ENCODE peak calls at places on chromosomes 13 and 19, in eight cellular contexts. One of them, this sample, is unnamed.

GRCh38 chr19:53908106-53908932 is 759 bp upstream of the CACNG7 start:
- DNase-seq in neural progenitor cell: peak
- DNase-seq in fibroblast of pulmonary artery: peak
- DNase-seq in tibial nerve: no peak
- DNase-seq in tibial artery: no peak
- DNase-seq in cardiac fibroblast: peak
- DNase-seq in PC-3: peak
- DNase-seq in AG04450: peak
- DNase-seq in this sample: peak

GRCh38 chr13:32846556-32846955 is 169.7 kb upstream of the KL start:
- DNase-seq in fibroblast of pulmonary artery: no peak
- DNase-seq in tibial artery: no peak
- DNase-seq in tibial nerve: no peak
- DNase-seq in cardiac fibroblast: no peak
- DNase-seq in AG04450: no peak
- DNase-seq in neural progenitor cell: no peak
- DNase-seq in PC-3: no peak
- DNase-seq in this sample: no peak

GRCh38 chr19:15595069-15595468 is 19.9 kb upstream of the CYP4F8 start:
- DNase-seq in AG04450: no peak
- DNase-seq in cardiac fibroblast: no peak
- DNase-seq in tibial artery: no peak
- DNase-seq in neural progenitor cell: no peak
- DNase-seq in PC-3: peak
- DNase-seq in fibroblast of pulmonary artery: no peak
- DNase-seq in tibial nerve: no peak
- DNase-seq in this sample: no peak

GRCh38 chr13:63209330-63210017 is 1793.8 kb upstream of the PCDH20 start:
- DNase-seq in tibial nerve: no peak
- DNase-seq in PC-3: no peak
- DNase-seq in tibial artery: no peak
- DNase-seq in fibroblast of pulmonary artery: peak
- DNase-seq in neural progenitor cell: no peak
- DNase-seq in AG04450: no peak
- DNase-seq in cardiac fibroblast: no peak
- DNase-seq in this sample: no peak

GRCh38 chr13:109273326-109273751 is 513.0 kb downstream of the IRS2 start:
- DNase-seq in PC-3: peak
- DNase-seq in neural progenitor cell: no peak
- DNase-seq in fibroblast of pulmonary artery: peak
- DNase-seq in tibial artery: no peak
- DNase-seq in AG04450: no peak
- DNase-seq in cardiac fibroblast: peak
- DNase-seq in tibial nerve: no peak
- DNase-seq in this sample: no peak

GRCh38 chr19:7372810-7373209 is 24.1 kb downstream of the ARHGEF18 start:
- DNase-seq in neural progenitor cell: no peak
- DNase-seq in tibial artery: no peak
- DNase-seq in PC-3: no peak
- DNase-seq in AG04450: no peak
- DNase-seq in cardiac fibroblast: no peak
- DNase-seq in tibial nerve: no peak
- DNase-seq in fibroblast of pulmonary artery: no peak
- DNase-seq in this sample: no peak

GRCh38 chr13:32989331-32989730 is 26.9 kb upstream of the KL start:
- DNase-seq in AG04450: no peak
- DNase-seq in neural progenitor cell: no peak
- DNase-seq in tibial artery: no peak
- DNase-seq in PC-3: no peak
- DNase-seq in fibroblast of pulmonary artery: no peak
- DNase-seq in tibial nerve: no peak
- DNase-seq in cardiac fibroblast: no peak
- DNase-seq in this sample: no peak

GRCh38 chr19:12093777-12094176 is 29.2 kb downstream of the ZNF844 start:
- DNase-seq in cardiac fibroblast: no peak
- DNase-seq in PC-3: no peak
- DNase-seq in AG04450: no peak
- DNase-seq in neural progenitor cell: no peak
- DNase-seq in fibroblast of pulmonary artery: no peak
- DNase-seq in tibial nerve: no peak
- DNase-seq in tibial artery: no peak
- DNase-seq in this sample: no peak

GRCh38 chr19:5677597-5677996 is 2.7 kb downstream of the MICOS13 start:
- DNase-seq in fibroblast of pulmonary artery: no peak
- DNase-seq in AG04450: no peak
- DNase-seq in PC-3: no peak
- DNase-seq in tibial artery: no peak
- DNase-seq in neural progenitor cell: no peak
- DNase-seq in cardiac fibroblast: no peak
- DNase-seq in tibial nerve: no peak
- DNase-seq in this sample: no peak

GRCh38 chr19:5677156-5677555 is 3.2 kb downstream of the MICOS13 start:
- DNase-seq in cardiac fibroblast: no peak
- DNase-seq in PC-3: no peak
- DNase-seq in tibial nerve: no peak
- DNase-seq in AG04450: no peak
- DNase-seq in neural progenitor cell: no peak
- DNase-seq in tibial artery: no peak
- DNase-seq in fibroblast of pulmonary artery: no peak
- DNase-seq in this sample: no peak

GRCh38 chr19:5676105-5676671 is 4.1 kb downstream of the MICOS13 start:
- DNase-seq in neural progenitor cell: no peak
- DNase-seq in tibial nerve: no peak
- DNase-seq in tibial artery: no peak
- DNase-seq in AG04450: no peak
- DNase-seq in PC-3: no peak
- DNase-seq in fibroblast of pulmonary artery: no peak
- DNase-seq in cardiac fibroblast: no peak
- DNase-seq in this sample: no peak

GRCh38 chr19:5678071-5678682 is 2.1 kb downstream of the MICOS13 start:
- DNase-seq in tibial nerve: no peak
- DNase-seq in fibroblast of pulmonary artery: no peak
- DNase-seq in neural progenitor cell: no peak
- DNase-seq in tibial artery: no peak
- DNase-seq in cardiac fibroblast: no peak
- DNase-seq in AG04450: no peak
- DNase-seq in PC-3: no peak
- DNase-seq in this sample: peak

DNA sequence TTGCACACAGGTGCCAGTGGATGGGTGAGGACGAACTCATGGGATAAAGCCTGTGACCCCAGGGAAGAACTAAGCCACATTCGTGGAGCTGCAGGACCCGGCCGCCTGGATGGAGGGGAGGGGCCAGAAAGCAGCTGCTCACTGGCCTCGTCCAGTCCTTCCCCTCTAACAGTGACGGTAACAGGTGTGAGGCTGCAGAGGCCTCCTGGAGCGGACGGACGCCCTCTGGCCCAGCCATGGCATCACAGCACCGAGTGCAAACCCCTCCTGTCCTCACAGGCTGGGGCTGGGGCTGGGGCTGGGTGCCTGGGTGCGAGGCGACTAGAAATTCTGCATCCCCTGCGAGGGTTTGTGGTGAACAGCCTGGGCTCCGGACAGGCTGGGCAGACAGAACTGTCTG is 3.6 kb downstream of the MICOS13 start:
- DNase-seq in tibial nerve: no peak
- DNase-seq in neural progenitor cell: no peak
- DNase-seq in tibial artery: no peak
- DNase-seq in fibroblast of pulmonary artery: no peak
- DNase-seq in cardiac fibroblast: no peak
- DNase-seq in AG04450: no peak
- DNase-seq in PC-3: no peak
- DNase-seq in this sample: no peak
- TF ChIP-seq CTCF in tibial nerve: no peak
- TF ChIP-seq CTCF in neural progenitor cell: no peak
- TF ChIP-seq CTCF in tibial artery: no peak
- TF ChIP-seq CTCF in fibroblast of pulmonary artery: no peak
- TF ChIP-seq CTCF in cardiac fibroblast: no peak
- TF ChIP-seq CTCF in AG04450: no peak
- TF ChIP-seq CTCF in PC-3: no peak
- TF ChIP-seq CTCF in this sample: no peak

DNA sequence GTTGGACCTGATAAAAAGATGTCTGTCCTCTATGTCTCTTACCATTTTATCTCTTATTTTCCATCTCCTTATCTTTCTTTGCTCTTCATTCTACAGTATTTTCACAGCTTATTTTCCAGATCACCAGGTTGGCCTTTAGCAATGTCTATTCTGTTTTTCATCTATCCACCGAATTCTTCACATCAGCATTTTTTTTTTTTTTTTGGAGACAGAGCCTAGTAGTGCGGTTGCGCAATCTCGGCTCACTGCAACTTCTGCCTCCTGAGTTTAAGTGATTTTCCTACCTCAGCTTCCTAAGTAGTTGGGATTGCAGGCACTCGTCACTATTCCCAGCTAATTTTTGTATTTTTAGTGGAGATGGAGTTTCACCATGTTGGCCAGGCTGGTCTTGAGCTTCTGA is 49.0 kb downstream of the DNAJC15 start:
- DNase-seq in tibial artery: peak
- DNase-seq in PC-3: no peak
- DNase-seq in AG04450: no peak
- DNase-seq in tibial nerve: peak
- DNase-seq in fibroblast of pulmonary artery: peak
- DNase-seq in neural progenitor cell: no peak
- DNase-seq in cardiac fibroblast: peak
- DNase-seq in this sample: no peak
- H3K4me3 ChIP-seq in tibial artery: no peak
- H3K4me3 ChIP-seq in PC-3: no peak
- H3K4me3 ChIP-seq in AG04450: no peak
- H3K4me3 ChIP-seq in tibial nerve: no peak
- H3K4me3 ChIP-seq in fibroblast of pulmonary artery: no peak
- H3K4me3 ChIP-seq in neural progenitor cell: peak
- H3K4me3 ChIP-seq in cardiac fibroblast: no peak
- H3K4me3 ChIP-seq in this sample: no peak

DNA sequence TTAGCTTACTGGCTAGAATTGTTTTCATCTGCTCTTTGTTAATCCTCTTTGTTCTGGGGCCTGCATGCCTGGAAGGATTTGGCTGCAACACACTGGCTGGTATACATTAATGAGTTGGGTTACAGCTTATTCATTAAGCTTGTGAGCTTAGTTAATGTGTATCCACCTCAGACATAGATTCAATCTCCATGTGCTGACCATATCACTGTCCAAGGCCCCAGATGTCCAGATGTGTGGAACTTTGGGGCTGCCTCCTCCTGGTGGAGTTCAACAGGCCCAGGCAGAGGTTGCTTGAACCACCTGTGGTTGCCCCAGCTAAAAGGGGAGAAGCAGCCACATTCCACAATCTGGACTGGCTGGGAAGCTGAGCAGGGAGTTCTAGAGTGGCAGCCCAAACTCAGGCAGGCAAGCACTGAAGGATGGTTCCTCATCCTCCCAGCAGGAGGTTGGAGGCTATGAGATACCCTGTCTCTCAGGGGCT is 5.4 kb downstream of the DIAPH3 start:
- DNase-seq in AG04450: no peak
- DNase-seq in PC-3: no peak
- DNase-seq in tibial nerve: no peak
- DNase-seq in fibroblast of pulmonary artery: no peak
- DNase-seq in tibial artery: no peak
- DNase-seq in cardiac fibroblast: no peak
- DNase-seq in neural progenitor cell: peak
- DNase-seq in this sample: no peak
- TF ChIP-seq CTCF in AG04450: no peak
- TF ChIP-seq CTCF in PC-3: no peak
- TF ChIP-seq CTCF in tibial nerve: no peak
- TF ChIP-seq CTCF in fibroblast of pulmonary artery: no peak
- TF ChIP-seq CTCF in tibial artery: no peak
- TF ChIP-seq CTCF in cardiac fibroblast: no peak
- TF ChIP-seq CTCF in neural progenitor cell: no peak
- TF ChIP-seq CTCF in this sample: no peak

GRCh38 chr19:566403-566802 is 6.0 kb upstream of the BSG start:
- DNase-seq in AG04450: no peak
- DNase-seq in neural progenitor cell: no peak
- DNase-seq in tibial artery: no peak
- DNase-seq in cardiac fibroblast: peak
- DNase-seq in tibial nerve: no peak
- DNase-seq in fibroblast of pulmonary artery: peak
- DNase-seq in PC-3: no peak
- DNase-seq in this sample: peak

GRCh38 chr19:571127-571974 is 1.0 kb upstream of the BSG start:
- DNase-seq in tibial nerve: no peak
- DNase-seq in tibial artery: no peak
- DNase-seq in cardiac fibroblast: no peak
- DNase-seq in AG04450: no peak
- DNase-seq in neural progenitor cell: peak
- DNase-seq in PC-3: peak
- DNase-seq in fibroblast of pulmonary artery: peak
- DNase-seq in this sample: no peak

GRCh38 chr19:566844-567243 is 5.6 kb upstream of the BSG start:
- DNase-seq in AG04450: no peak
- DNase-seq in PC-3: no peak
- DNase-seq in tibial artery: no peak
- DNase-seq in cardiac fibroblast: no peak
- DNase-seq in neural progenitor cell: no peak
- DNase-seq in tibial nerve: no peak
- DNase-seq in fibroblast of pulmonary artery: no peak
- DNase-seq in this sample: no peak

GRCh38 chr19:570315-570714 is 2.1 kb upstream of the BSG start:
- DNase-seq in neural progenitor cell: no peak
- DNase-seq in cardiac fibroblast: no peak
- DNase-seq in PC-3: no peak
- DNase-seq in AG04450: no peak
- DNase-seq in fibroblast of pulmonary artery: no peak
- DNase-seq in tibial artery: no peak
- DNase-seq in tibial nerve: no peak
- DNase-seq in this sample: no peak

GRCh38 chr19:567296-567900 is 5.0 kb upstream of the BSG start:
- DNase-seq in PC-3: no peak
- DNase-seq in fibroblast of pulmonary artery: no peak
- DNase-seq in neural progenitor cell: no peak
- DNase-seq in cardiac fibroblast: no peak
- DNase-seq in AG04450: no peak
- DNase-seq in tibial nerve: no peak
- DNase-seq in tibial artery: no peak
- DNase-seq in this sample: no peak
- H3K4me3 ChIP-seq in PC-3: no peak
- H3K4me3 ChIP-seq in fibroblast of pulmonary artery: no peak
- H3K4me3 ChIP-seq in neural progenitor cell: no peak
- H3K4me3 ChIP-seq in cardiac fibroblast: no peak
- H3K4me3 ChIP-seq in AG04450: no peak
- H3K4me3 ChIP-seq in tibial nerve: no peak
- H3K4me3 ChIP-seq in tibial artery: no peak
- H3K4me3 ChIP-seq in this sample: no peak

DNA sequence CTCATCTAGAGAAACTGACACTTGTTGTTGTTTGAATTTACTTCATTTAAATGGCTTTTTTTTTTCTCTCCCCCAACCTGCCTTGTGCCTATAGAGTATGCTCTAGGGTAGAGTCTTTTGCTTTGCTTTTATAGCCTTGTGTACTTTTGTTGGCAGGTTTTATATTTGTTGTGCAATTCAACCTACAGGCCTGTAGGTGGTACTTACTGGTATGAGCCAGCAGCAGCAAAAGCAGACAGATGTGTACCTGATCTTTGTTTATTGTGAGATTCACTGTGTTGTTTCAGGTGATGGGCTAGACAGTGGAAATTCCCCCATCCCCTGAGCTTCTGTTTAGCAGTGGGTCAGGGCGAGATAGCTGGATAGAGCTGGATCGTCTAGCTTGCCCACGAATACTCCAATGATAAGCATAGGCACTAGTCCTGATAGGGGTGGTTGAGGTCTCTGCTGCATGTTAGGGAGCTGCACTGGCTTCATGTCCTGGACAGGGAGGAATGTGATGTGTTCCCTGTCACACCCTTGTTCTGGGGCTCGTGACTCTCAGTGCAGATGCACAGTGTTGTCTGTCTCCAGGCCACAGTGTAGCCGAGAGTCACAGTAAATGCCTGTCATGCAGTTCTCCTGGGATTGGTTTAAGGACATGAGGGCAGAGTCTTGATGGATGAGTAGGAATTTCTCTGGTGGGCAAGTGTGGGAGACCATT is 21.3 kb downstream of the DNAJC3 start:
- DNase-seq in PC-3: peak
- DNase-seq in cardiac fibroblast: peak
- DNase-seq in fibroblast of pulmonary artery: peak
- DNase-seq in tibial artery: no peak
- DNase-seq in neural progenitor cell: no peak
- DNase-seq in AG04450: no peak
- DNase-seq in tibial nerve: no peak
- DNase-seq in this sample: no peak
- TF ChIP-seq CTCF in PC-3: peak
- TF ChIP-seq CTCF in cardiac fibroblast: peak
- TF ChIP-seq CTCF in fibroblast of pulmonary artery: peak
- TF ChIP-seq CTCF in tibial artery: no peak
- TF ChIP-seq CTCF in neural progenitor cell: peak
- TF ChIP-seq CTCF in AG04450: peak
- TF ChIP-seq CTCF in tibial nerve: no peak
- TF ChIP-seq CTCF in this sample: no peak

This sample was measured in ovary.